ENCODE peak calls at places on chromosome 19, in four cellular contexts. Q, X, J and A are unnamed samples.

GRCh38 chr19:5563941-5564612 is 3.7 kb downstream of the TINCR start:
- DNase-seq in Q (no peak), X (no peak), J (no peak), A (no peak)

GRCh38 chr19:340620-341385 is 3.8 kb downstream of the MIER2 start:
- DNase-seq in Q (no peak), X (no peak), J (no peak), A (no peak)

GRCh38 chr19:4012092-4012974 is 4.8 kb downstream of the PIAS4 start:
- DNase-seq in Q (peak), X (peak), J (no peak), A (no peak)

GRCh38 chr19:12778020-12778904 is 2.9 kb upstream of the HOOK2 start:
- DNase-seq in Q (peak), X (peak), J (peak), A (peak)

GRCh38 chr19:883661-884211 is 9.3 kb downstream of the MED16 start:
- DNase-seq in Q (no peak), X (no peak), J (no peak), A (no peak)

GRCh38 chr19:31555634-31556215 is 206.5 kb upstream of the TSHZ3 start:
- DNase-seq in Q (no peak), X (no peak), J (no peak), A (no peak)

GRCh38 chr19:36160821-36161596 is 8.8 kb upstream of the COX7A1 start:
- DNase-seq in Q (no peak), X (no peak), J (peak), A (no peak)

GRCh38 chr19:51123381-51124186 is 1.1 kb upstream of the SIGLEC9 start:
- DNase-seq in Q (no peak), X (peak), J (no peak), A (no peak)

GRCh38 chr19:359653-359925 is 15.0 kb upstream of the MIER2 start:
- DNase-seq in Q (no peak), X (no peak), J (no peak), A (no peak)

GRCh38 chr19:28443361-28443760 is 769.6 kb downstream of the UQCRFS1 start:
- DNase-seq in Q (no peak), X (no peak), J (no peak), A (no peak)

GRCh38 chr19:47239610-47240296 is 8.8 kb upstream of the BBC3 start:
- DNase-seq in Q (peak), X (peak), J (peak), A (peak)

GRCh38 chr19:49019242-49019932 is 2.5 kb upstream of the LHB start:
- DNase-seq in Q (peak), X (peak), J (peak), A (peak)

GRCh38 chr19:54457773-54458647 is 5.6 kb downstream of the LENG9 start:
- DNase-seq in Q (peak), X (no peak), J (no peak), A (peak)
- TF ChIP-seq CTCF in Q (no peak), X (no peak), J (no peak), A (no peak)

GRCh38 chr19:29834991-29835390 is 23.2 kb downstream of the CCNE1 start:
- DNase-seq in Q (no peak), X (no peak), J (no peak), A (no peak)

GRCh38 chr19:29833614-29834261 is 21.9 kb downstream of the CCNE1 start:
- DNase-seq in Q (no peak), X (no peak), J (no peak), A (no peak)

GRCh38 chr19:29831041-29831548 is 19.3 kb downstream of the CCNE1 start:
- DNase-seq in Q (no peak), X (no peak), J (no peak), A (no peak)

GRCh38 chr19:29832801-29833200 is 21.0 kb downstream of the CCNE1 start:
- DNase-seq in Q (no peak), X (no peak), J (no peak), A (no peak)

GRCh38 chr19:29831686-29832085 is 19.9 kb downstream of the CCNE1 start:
- DNase-seq in Q (no peak), X (no peak), J (no peak), A (no peak)
- H3K4me3 ChIP-seq in Q (no peak), X (no peak), J (no peak), A (no peak)

GRCh38 chr19:2500861-2501260 is 24.9 kb downstream of the GADD45B start:
- DNase-seq in Q (no peak), X (no peak), J (no peak), A (no peak)
- H3K27ac ChIP-seq in Q (no peak), X (no peak), J (no peak), A (no peak)

GRCh38 chr19:14119644-14120496 is 2.3 kb upstream of the PRKACA start:
- DNase-seq in Q (no peak), X (no peak), J (no peak), A (peak)

GRCh38 chr19:14116918-14117578 is 514 bp downstream of the PRKACA start:
- DNase-seq in Q (peak), X (no peak), J (peak), A (peak)

GRCh38 chr19:14116525-14116917 is 1.0 kb downstream of the PRKACA start:
- DNase-seq in Q (no peak), X (no peak), J (no peak), A (no peak)

GRCh38 chr19:14117668-14118164 is at the start of gene PRKACA:
- DNase-seq in Q (peak), X (peak), J (peak), A (peak)

DNA sequence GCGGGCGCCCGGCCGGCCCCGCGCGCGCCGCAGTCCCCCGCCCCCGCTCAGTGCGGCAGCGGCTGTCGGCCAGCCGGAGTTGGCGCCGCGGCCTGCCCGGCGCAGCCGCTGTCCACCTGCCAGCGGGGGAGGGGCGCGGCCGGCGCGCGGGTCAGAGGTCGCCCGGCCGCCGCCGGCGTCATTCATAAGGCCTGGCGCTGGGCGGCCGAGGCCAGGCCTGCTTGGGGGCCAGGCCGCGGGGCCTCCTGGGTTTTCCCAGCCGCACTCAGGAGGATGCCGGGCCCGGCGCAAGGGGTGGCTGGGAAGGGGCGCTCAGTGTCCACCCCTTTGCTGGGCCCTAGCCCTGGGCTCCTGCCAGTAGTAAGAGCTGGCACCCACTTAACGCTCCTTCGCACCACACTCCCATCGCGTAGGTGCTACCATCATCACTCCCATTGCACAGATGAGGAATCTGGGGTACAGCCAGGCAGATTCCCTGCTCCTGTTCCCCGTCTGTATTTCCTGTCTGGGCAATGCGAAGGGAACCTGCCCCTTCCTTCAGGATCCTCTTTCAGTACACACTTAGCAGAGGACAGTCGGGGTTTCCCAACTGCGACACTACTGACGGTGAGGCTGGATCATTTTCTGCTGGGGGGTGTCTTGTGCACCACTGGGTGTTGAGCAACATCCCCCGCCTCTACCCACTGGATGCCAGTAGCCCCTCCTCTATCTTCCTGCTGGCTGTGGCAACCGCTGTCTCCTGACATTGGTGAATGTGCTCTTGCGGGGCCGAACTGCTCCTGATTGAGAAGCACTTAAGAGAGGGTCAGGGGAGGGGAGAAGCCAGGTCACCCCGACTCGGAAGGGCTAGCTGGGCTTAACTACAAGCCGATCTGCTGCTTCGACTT is 846 bp upstream of the PRKACA start:
- DNase-seq in Q (peak), X (peak), J (peak), A (peak)
- TF ChIP-seq CTCF in Q (no peak), X (no peak), J (no peak), A (no peak)

GRCh38 chr19:39533791-39534190 is 1.1 kb upstream of the EID2B start:
- DNase-seq in Q (no peak), X (no peak), J (no peak), A (no peak)

GRCh38 chr19:39533003-39533512 is 406 bp upstream of the EID2B start:
- DNase-seq in Q (no peak), X (no peak), J (no peak), A (no peak)

GRCh38 chr19:39532233-39533002 is at the start of gene EID2B:
- DNase-seq in Q (peak), X (peak), J (peak), A (peak)

DNA sequence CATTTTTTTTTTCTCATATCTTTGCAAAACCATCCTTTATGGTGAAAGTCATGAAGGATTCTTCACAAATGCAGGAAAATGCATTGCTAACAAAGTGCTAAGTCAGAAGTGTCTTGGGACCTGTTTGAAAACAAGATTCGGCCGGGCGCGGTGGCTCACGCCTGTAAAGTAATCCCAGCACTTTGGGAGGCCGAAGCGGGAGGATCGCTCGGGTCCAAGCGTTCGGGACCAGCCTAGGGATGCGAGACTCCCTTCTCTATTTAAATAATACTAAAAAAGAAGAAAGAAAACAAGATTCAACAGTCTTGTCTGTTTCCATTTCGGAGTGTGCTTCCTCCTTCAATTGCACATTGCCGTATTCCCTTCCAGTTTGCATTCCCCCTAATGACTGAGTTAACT is 819 bp downstream of the EID2B start:
- DNase-seq in Q (no peak), X (no peak), J (peak), A (no peak)
- H3K4me3 ChIP-seq in Q (peak), X (peak), J (peak), A (peak)

GRCh38 chr19:34539396-34539795 is 57.8 kb downstream of the WTIP start:
- DNase-seq in Q (no peak), X (no peak), J (no peak), A (no peak)

GRCh38 chr19:34540811-34541557 is 59.4 kb downstream of the WTIP start:
- DNase-seq in Q (no peak), X (no peak), J (no peak), A (no peak)
- H3K27ac ChIP-seq in Q (no peak), X (no peak), J (no peak), A (no peak)